ENCODE peak calls at places on chromosomes 5 and 9, in five cellular contexts. One of them, this sample, is unnamed.

GRCh38 chr5:35029333-35029732 is 18.4 kb downstream of the AGXT2 start:
- DNase-seq in A172: peak
- DNase-seq in HepG2: no peak
- DNase-seq in fibroblast of pulmonary artery: peak
- DNase-seq in cardiac fibroblast: peak
- DNase-seq in this sample: no peak

GRCh38 chr9:5460157-5460556 is 9.8 kb downstream of the CD274 start:
- DNase-seq in fibroblast of pulmonary artery: no peak
- DNase-seq in A172: no peak
- DNase-seq in cardiac fibroblast: no peak
- DNase-seq in HepG2: no peak
- DNase-seq in this sample: no peak

GRCh38 chr5:155290937-155291336 is 277.4 kb downstream of the KIF4B start:
- DNase-seq in fibroblast of pulmonary artery: no peak
- DNase-seq in cardiac fibroblast: no peak
- DNase-seq in HepG2: no peak
- DNase-seq in A172: no peak
- DNase-seq in this sample: no peak

GRCh38 chr9:124659099-124659659 is 111.9 kb downstream of the NR6A1 start:
- DNase-seq in HepG2: peak
- DNase-seq in A172: peak
- DNase-seq in fibroblast of pulmonary artery: peak
- DNase-seq in cardiac fibroblast: peak
- DNase-seq in this sample: peak

GRCh38 chr9:77743381-77743780 is 95.3 kb upstream of the GNA14 start:
- DNase-seq in HepG2: no peak
- DNase-seq in fibroblast of pulmonary artery: peak
- DNase-seq in A172: no peak
- DNase-seq in cardiac fibroblast: peak
- DNase-seq in this sample: no peak

GRCh38 chr5:169762338-169763095 is 125.4 kb downstream of the DOCK2 start:
- DNase-seq in fibroblast of pulmonary artery: peak
- DNase-seq in cardiac fibroblast: no peak
- DNase-seq in A172: peak
- DNase-seq in HepG2: no peak
- DNase-seq in this sample: no peak

GRCh38 chr9:3268260-3268659 is 257.5 kb downstream of the RFX3 start:
- DNase-seq in A172: no peak
- DNase-seq in fibroblast of pulmonary artery: no peak
- DNase-seq in cardiac fibroblast: no peak
- DNase-seq in HepG2: no peak
- DNase-seq in this sample: no peak

GRCh38 chr9:78122631-78123030 is 91.0 kb upstream of the GNAQ start:
- DNase-seq in cardiac fibroblast: no peak
- DNase-seq in fibroblast of pulmonary artery: peak
- DNase-seq in HepG2: no peak
- DNase-seq in A172: peak
- DNase-seq in this sample: no peak

GRCh38 chr9:79641055-79641454 is 69.3 kb downstream of the TLE4 start:
- DNase-seq in A172: no peak
- DNase-seq in fibroblast of pulmonary artery: no peak
- DNase-seq in HepG2: no peak
- DNase-seq in cardiac fibroblast: no peak
- DNase-seq in this sample: no peak

GRCh38 chr5:74272019-74272775 is 368.3 kb downstream of the ENC1 start:
- DNase-seq in HepG2: peak
- DNase-seq in fibroblast of pulmonary artery: no peak
- DNase-seq in cardiac fibroblast: no peak
- DNase-seq in A172: peak
- DNase-seq in this sample: no peak

GRCh38 chr9:127281887-127282286 is 17.3 kb downstream of the GARNL3 start:
- DNase-seq in HepG2: no peak
- DNase-seq in A172: no peak
- DNase-seq in fibroblast of pulmonary artery: no peak
- DNase-seq in cardiac fibroblast: no peak
- DNase-seq in this sample: no peak

GRCh38 chr9:120531683-120532300 is 48.2 kb downstream of the CDK5RAP2 start:
- DNase-seq in fibroblast of pulmonary artery: peak
- DNase-seq in cardiac fibroblast: peak
- DNase-seq in A172: peak
- DNase-seq in HepG2: peak
- DNase-seq in this sample: peak

GRCh38 chr5:134741052-134741451 is 2.7 kb downstream of the CAMLG start:
- DNase-seq in cardiac fibroblast: no peak
- DNase-seq in fibroblast of pulmonary artery: no peak
- DNase-seq in A172: no peak
- DNase-seq in HepG2: no peak
- DNase-seq in this sample: no peak

GRCh38 chr5:3597727-3598082 is 2.1 kb downstream of the IRX1 start:
- DNase-seq in cardiac fibroblast: no peak
- DNase-seq in A172: no peak
- DNase-seq in HepG2: no peak
- DNase-seq in fibroblast of pulmonary artery: no peak
- DNase-seq in this sample: no peak

GRCh38 chr5:68320094-68320986 is 104.8 kb downstream of the PIK3R1 start:
- DNase-seq in fibroblast of pulmonary artery: no peak
- DNase-seq in A172: no peak
- DNase-seq in HepG2: peak
- DNase-seq in cardiac fibroblast: no peak
- DNase-seq in this sample: no peak

GRCh38 chr5:137461636-137462596 is 37.2 kb downstream of the SPOCK1 start:
- DNase-seq in cardiac fibroblast: no peak
- DNase-seq in A172: no peak
- DNase-seq in HepG2: no peak
- DNase-seq in fibroblast of pulmonary artery: no peak
- DNase-seq in this sample: no peak

GRCh38 chr5:177390363-177391300 is 6.4 kb downstream of the SLC34A1 start:
- DNase-seq in A172: peak
- DNase-seq in HepG2: peak
- DNase-seq in cardiac fibroblast: peak
- DNase-seq in fibroblast of pulmonary artery: peak
- DNase-seq in this sample: peak

GRCh38 chr5:136730426-136730825 is 365.1 kb upstream of the TRPC7 start:
- DNase-seq in A172: no peak
- DNase-seq in HepG2: no peak
- DNase-seq in fibroblast of pulmonary artery: no peak
- DNase-seq in cardiac fibroblast: no peak
- DNase-seq in this sample: peak

GRCh38 chr5:134003957-134004625 is 684 bp downstream of the VDAC1 start:
- DNase-seq in cardiac fibroblast: peak
- DNase-seq in fibroblast of pulmonary artery: peak
- DNase-seq in A172: no peak
- DNase-seq in HepG2: no peak
- DNase-seq in this sample: peak

GRCh38 chr5:151503999-151504398 is 56.6 kb downstream of the SLC36A1 start:
- DNase-seq in HepG2: no peak
- DNase-seq in cardiac fibroblast: no peak
- DNase-seq in fibroblast of pulmonary artery: no peak
- DNase-seq in A172: no peak
- DNase-seq in this sample: no peak

GRCh38 chr5:55904152-55904551 is 53.0 kb downstream of the IL31RA start:
- DNase-seq in A172: peak
- DNase-seq in fibroblast of pulmonary artery: peak
- DNase-seq in cardiac fibroblast: peak
- DNase-seq in HepG2: no peak
- DNase-seq in this sample: no peak

GRCh38 chr5:60349891-60350415 is 350.0 kb downstream of the DEPDC1B start:
- DNase-seq in HepG2: no peak
- DNase-seq in fibroblast of pulmonary artery: no peak
- DNase-seq in cardiac fibroblast: no peak
- DNase-seq in A172: no peak
- DNase-seq in this sample: no peak

GRCh38 chr5:94621763-94622162 is 3.3 kb downstream of the SLF1 start:
- DNase-seq in fibroblast of pulmonary artery: no peak
- DNase-seq in cardiac fibroblast: peak
- DNase-seq in A172: no peak
- DNase-seq in HepG2: no peak
- DNase-seq in this sample: no peak

This sample was measured in hepatocyte.